ENCODE peak calls at places on chromosome 11, in ten cellular contexts. One of them, this sample, is unnamed. For H3K9me3, the result is how much of the 10 kb centered on the place peaks cover.

GRCh38 chr11:93031386-93031785 is 61.9 kb downstream of the MTNR1B start:
- ATAC-seq in PC-3: no peak
- ATAC-seq in naive thymus-derived CD4-positive, alpha-beta T cell: no peak
- ATAC-seq in lung: no peak
- ATAC-seq in upper lobe of right lung: no peak
- ATAC-seq in HepG2: no peak
- ATAC-seq in aorta: no peak
- ATAC-seq in T-helper 17 cell: no peak
- ATAC-seq in lower lobe of right lung: no peak
- ATAC-seq in right cardiac atrium: no peak
- ATAC-seq in this sample: no peak

GRCh38 chr11:66011785-66012303 is at the start of gene CST6:
- ATAC-seq in T-helper 17 cell: peak
- ATAC-seq in PC-3: peak
- ATAC-seq in lung: no peak
- ATAC-seq in right cardiac atrium: no peak
- ATAC-seq in naive thymus-derived CD4-positive, alpha-beta T cell: no peak
- ATAC-seq in HepG2: no peak
- ATAC-seq in upper lobe of right lung: peak
- ATAC-seq in lower lobe of right lung: peak
- ATAC-seq in aorta: no peak
- ATAC-seq in this sample: peak

GRCh38 chr11:11448626-11449025 is 95.6 kb upstream of the CSNK2A3 start:
- ATAC-seq in lung: no peak
- ATAC-seq in HepG2: peak
- ATAC-seq in right cardiac atrium: no peak
- ATAC-seq in upper lobe of right lung: no peak
- ATAC-seq in PC-3: no peak
- ATAC-seq in lower lobe of right lung: no peak
- ATAC-seq in naive thymus-derived CD4-positive, alpha-beta T cell: no peak
- ATAC-seq in aorta: no peak
- ATAC-seq in T-helper 17 cell: no peak
- ATAC-seq in this sample: no peak

GRCh38 chr11:79437981-79438630 is 2.7 kb downstream of the TENM4 start:
- ATAC-seq in lower lobe of right lung: no peak
- ATAC-seq in naive thymus-derived CD4-positive, alpha-beta T cell: no peak
- ATAC-seq in lung: no peak
- ATAC-seq in T-helper 17 cell: no peak
- ATAC-seq in HepG2: no peak
- ATAC-seq in PC-3: no peak
- ATAC-seq in upper lobe of right lung: no peak
- ATAC-seq in aorta: peak
- ATAC-seq in right cardiac atrium: no peak
- ATAC-seq in this sample: peak

GRCh38 chr11:93857413-93858185 is 7.2 kb upstream of the VSTM5 start:
- ATAC-seq in right cardiac atrium: peak
- ATAC-seq in lung: no peak
- ATAC-seq in PC-3: peak
- ATAC-seq in lower lobe of right lung: no peak
- ATAC-seq in T-helper 17 cell: no peak
- ATAC-seq in aorta: peak
- ATAC-seq in naive thymus-derived CD4-positive, alpha-beta T cell: no peak
- ATAC-seq in HepG2: no peak
- ATAC-seq in upper lobe of right lung: no peak
- ATAC-seq in this sample: no peak

GRCh38 chr11:47587039-47587675 is 679 bp downstream of the FAM180B start:
- ATAC-seq in PC-3: peak
- ATAC-seq in right cardiac atrium: peak
- ATAC-seq in lung: no peak
- ATAC-seq in HepG2: peak
- ATAC-seq in aorta: no peak
- ATAC-seq in lower lobe of right lung: no peak
- ATAC-seq in T-helper 17 cell: no peak
- ATAC-seq in upper lobe of right lung: no peak
- ATAC-seq in naive thymus-derived CD4-positive, alpha-beta T cell: no peak
- ATAC-seq in this sample: peak

GRCh38 chr11:8531982-8532381 is 62.0 kb downstream of the STK33 start:
- ATAC-seq in right cardiac atrium: no peak
- ATAC-seq in naive thymus-derived CD4-positive, alpha-beta T cell: no peak
- ATAC-seq in lower lobe of right lung: no peak
- ATAC-seq in aorta: no peak
- ATAC-seq in upper lobe of right lung: no peak
- ATAC-seq in PC-3: no peak
- ATAC-seq in lung: no peak
- ATAC-seq in T-helper 17 cell: no peak
- ATAC-seq in HepG2: no peak
- ATAC-seq in this sample: no peak

GRCh38 chr11:86745571-86745970 is 54.8 kb upstream of the PRSS23 start:
- ATAC-seq in naive thymus-derived CD4-positive, alpha-beta T cell: no peak
- ATAC-seq in PC-3: no peak
- ATAC-seq in upper lobe of right lung: no peak
- ATAC-seq in right cardiac atrium: no peak
- ATAC-seq in lower lobe of right lung: no peak
- ATAC-seq in lung: no peak
- ATAC-seq in HepG2: no peak
- ATAC-seq in T-helper 17 cell: no peak
- ATAC-seq in aorta: no peak
- ATAC-seq in this sample: no peak

GRCh38 chr11:772429-773390 is 4.6 kb downstream of the GATD1 start:
- ATAC-seq in aorta: no peak
- ATAC-seq in T-helper 17 cell: no peak
- ATAC-seq in naive thymus-derived CD4-positive, alpha-beta T cell: no peak
- ATAC-seq in PC-3: no peak
- ATAC-seq in upper lobe of right lung: no peak
- ATAC-seq in lower lobe of right lung: no peak
- ATAC-seq in right cardiac atrium: no peak
- ATAC-seq in lung: no peak
- ATAC-seq in HepG2: no peak
- ATAC-seq in this sample: no peak
- H3K9me3 ChIP-seq in aorta: under half
- H3K9me3 ChIP-seq in T-helper 17 cell: under half
- H3K9me3 ChIP-seq in naive thymus-derived CD4-positive, alpha-beta T cell: under half
- H3K9me3 ChIP-seq in PC-3: under half
- H3K9me3 ChIP-seq in upper lobe of right lung: under half
- H3K9me3 ChIP-seq in lower lobe of right lung: under half
- H3K9me3 ChIP-seq in right cardiac atrium: under half
- H3K9me3 ChIP-seq in lung: under half
- H3K9me3 ChIP-seq in HepG2: under half
- H3K9me3 ChIP-seq in this sample: under half

DNA sequence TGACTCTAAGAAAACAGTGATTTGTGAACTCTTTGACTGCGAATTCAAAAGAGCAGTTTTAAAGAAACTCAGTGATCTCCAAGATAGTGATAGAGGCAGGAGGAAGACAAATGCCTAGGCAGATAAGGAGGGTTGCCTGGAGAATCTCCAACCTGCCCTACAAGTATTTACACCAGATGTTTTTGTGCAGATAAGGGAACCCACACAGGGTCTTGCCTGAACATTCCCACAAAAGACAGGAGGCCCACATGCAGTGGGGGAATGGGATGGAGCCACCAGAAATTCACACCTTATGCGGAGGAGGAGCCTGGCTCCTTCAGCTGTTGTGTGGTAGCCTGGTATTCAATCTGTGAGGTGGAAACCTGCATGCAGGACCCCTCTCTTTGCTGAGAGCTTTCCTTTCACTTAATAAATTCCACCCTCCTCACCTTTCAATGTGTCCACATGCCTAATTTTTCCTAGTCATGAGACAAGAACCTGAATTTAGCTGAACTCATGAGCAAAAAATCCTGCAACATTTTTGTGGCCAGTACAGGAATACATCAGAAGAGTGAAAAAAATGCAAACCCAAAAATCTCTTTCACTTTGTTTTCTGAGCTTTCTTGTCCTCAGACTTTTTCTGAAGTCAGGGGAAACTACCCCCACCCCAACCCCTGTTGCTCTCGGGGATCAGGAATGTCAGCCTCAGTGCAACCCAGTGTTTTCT is 8.1 kb upstream of the GLYAT start:
- ATAC-seq in PC-3: no peak
- ATAC-seq in right cardiac atrium: no peak
- ATAC-seq in T-helper 17 cell: no peak
- ATAC-seq in aorta: no peak
- ATAC-seq in naive thymus-derived CD4-positive, alpha-beta T cell: no peak
- ATAC-seq in HepG2: no peak
- ATAC-seq in lung: no peak
- ATAC-seq in upper lobe of right lung: no peak
- ATAC-seq in lower lobe of right lung: no peak
- ATAC-seq in this sample: no peak
- H3K9me3 ChIP-seq in PC-3: under half
- H3K9me3 ChIP-seq in right cardiac atrium: under half
- H3K9me3 ChIP-seq in T-helper 17 cell: under half
- H3K9me3 ChIP-seq in aorta: under half
- H3K9me3 ChIP-seq in naive thymus-derived CD4-positive, alpha-beta T cell: under half
- H3K9me3 ChIP-seq in HepG2: under half
- H3K9me3 ChIP-seq in lung: under half
- H3K9me3 ChIP-seq in upper lobe of right lung: under half
- H3K9me3 ChIP-seq in lower lobe of right lung: under half
- H3K9me3 ChIP-seq in this sample: under half

DNA sequence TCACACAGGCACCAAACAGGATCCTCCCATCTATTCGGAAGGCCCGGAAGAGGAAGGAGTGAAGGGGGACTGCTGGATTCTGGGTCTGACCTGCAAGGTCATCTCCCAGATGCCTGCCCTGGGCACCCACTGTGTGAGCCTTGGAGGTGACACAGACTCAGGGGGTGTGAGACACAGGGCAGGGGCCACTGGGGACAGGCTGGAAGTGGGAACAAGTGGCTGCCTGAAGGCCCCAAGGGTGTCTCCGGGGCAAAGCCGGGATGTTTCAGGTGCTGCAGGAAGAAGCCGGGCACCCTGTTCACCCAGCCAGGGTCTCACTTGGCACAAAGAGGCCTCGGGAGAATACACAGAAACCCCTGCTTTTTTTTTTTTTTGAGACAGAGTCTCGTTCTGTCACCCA is 385.5 kb downstream of the CTTN start:
- ATAC-seq in aorta: no peak
- ATAC-seq in T-helper 17 cell: no peak
- ATAC-seq in lung: no peak
- ATAC-seq in upper lobe of right lung: no peak
- ATAC-seq in lower lobe of right lung: no peak
- ATAC-seq in PC-3: no peak
- ATAC-seq in right cardiac atrium: no peak
- ATAC-seq in HepG2: no peak
- ATAC-seq in naive thymus-derived CD4-positive, alpha-beta T cell: no peak
- ATAC-seq in this sample: no peak
- H3K9me3 ChIP-seq in aorta: under half
- H3K9me3 ChIP-seq in T-helper 17 cell: under half
- H3K9me3 ChIP-seq in lung: under half
- H3K9me3 ChIP-seq in upper lobe of right lung: under half
- H3K9me3 ChIP-seq in lower lobe of right lung: under half
- H3K9me3 ChIP-seq in PC-3: under half
- H3K9me3 ChIP-seq in right cardiac atrium: under half
- H3K9me3 ChIP-seq in HepG2: under half
- H3K9me3 ChIP-seq in naive thymus-derived CD4-positive, alpha-beta T cell: under half
- H3K9me3 ChIP-seq in this sample: under half

DNA sequence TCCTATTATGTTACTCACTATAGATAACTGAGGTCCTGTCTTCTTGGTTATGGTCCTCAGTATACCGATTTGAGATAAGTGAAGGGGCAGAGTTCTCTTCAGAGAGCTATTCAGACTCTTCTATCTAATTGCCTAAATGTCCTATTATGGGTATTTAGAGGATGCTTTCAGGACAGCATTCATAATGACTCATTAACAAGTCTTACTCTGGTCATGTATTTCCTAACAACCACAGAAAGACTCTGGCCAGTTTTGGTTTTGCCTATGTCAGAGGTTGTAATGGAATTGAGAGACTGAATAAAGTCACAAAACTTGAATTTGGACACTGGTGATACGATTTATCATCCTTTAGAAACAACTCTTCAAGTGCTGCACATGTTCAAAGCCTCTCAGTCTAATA is 1233.0 kb downstream of the JRKL start:
- ATAC-seq in HepG2: no peak
- ATAC-seq in upper lobe of right lung: no peak
- ATAC-seq in right cardiac atrium: no peak
- ATAC-seq in aorta: no peak
- ATAC-seq in PC-3: no peak
- ATAC-seq in lung: no peak
- ATAC-seq in naive thymus-derived CD4-positive, alpha-beta T cell: no peak
- ATAC-seq in lower lobe of right lung: no peak
- ATAC-seq in T-helper 17 cell: no peak
- ATAC-seq in this sample: no peak
- H3K9me3 ChIP-seq in HepG2: under half
- H3K9me3 ChIP-seq in upper lobe of right lung: under half
- H3K9me3 ChIP-seq in right cardiac atrium: under half
- H3K9me3 ChIP-seq in aorta: under half
- H3K9me3 ChIP-seq in PC-3: under half
- H3K9me3 ChIP-seq in lung: under half
- H3K9me3 ChIP-seq in naive thymus-derived CD4-positive, alpha-beta T cell: under half
- H3K9me3 ChIP-seq in lower lobe of right lung: under half
- H3K9me3 ChIP-seq in T-helper 17 cell: under half
- H3K9me3 ChIP-seq in this sample: under half

GRCh38 chr11:106329273-106330018 is 252.0 kb downstream of the AASDHPPT start:
- ATAC-seq in T-helper 17 cell: no peak
- ATAC-seq in aorta: no peak
- ATAC-seq in lower lobe of right lung: no peak
- ATAC-seq in naive thymus-derived CD4-positive, alpha-beta T cell: no peak
- ATAC-seq in PC-3: peak
- ATAC-seq in HepG2: no peak
- ATAC-seq in lung: no peak
- ATAC-seq in upper lobe of right lung: no peak
- ATAC-seq in right cardiac atrium: no peak
- ATAC-seq in this sample: no peak

GRCh38 chr11:106331163-106331562 is 253.7 kb downstream of the AASDHPPT start:
- ATAC-seq in right cardiac atrium: no peak
- ATAC-seq in T-helper 17 cell: no peak
- ATAC-seq in lower lobe of right lung: no peak
- ATAC-seq in upper lobe of right lung: no peak
- ATAC-seq in HepG2: no peak
- ATAC-seq in naive thymus-derived CD4-positive, alpha-beta T cell: no peak
- ATAC-seq in lung: no peak
- ATAC-seq in aorta: no peak
- ATAC-seq in PC-3: peak
- ATAC-seq in this sample: no peak

GRCh38 chr11:106333678-106334077 is 256.2 kb downstream of the AASDHPPT start:
- ATAC-seq in T-helper 17 cell: no peak
- ATAC-seq in lower lobe of right lung: no peak
- ATAC-seq in upper lobe of right lung: no peak
- ATAC-seq in PC-3: no peak
- ATAC-seq in naive thymus-derived CD4-positive, alpha-beta T cell: no peak
- ATAC-seq in lung: no peak
- ATAC-seq in aorta: no peak
- ATAC-seq in HepG2: no peak
- ATAC-seq in right cardiac atrium: no peak
- ATAC-seq in this sample: no peak
- H3K9me3 ChIP-seq in T-helper 17 cell: under half
- H3K9me3 ChIP-seq in lower lobe of right lung: under half
- H3K9me3 ChIP-seq in upper lobe of right lung: under half
- H3K9me3 ChIP-seq in PC-3: under half
- H3K9me3 ChIP-seq in naive thymus-derived CD4-positive, alpha-beta T cell: under half
- H3K9me3 ChIP-seq in lung: under half
- H3K9me3 ChIP-seq in aorta: under half
- H3K9me3 ChIP-seq in HepG2: under half
- H3K9me3 ChIP-seq in right cardiac atrium: under half
- H3K9me3 ChIP-seq in this sample: under half